ENCODE peak calls at places on chromosomes 13 and 19, in four cellular contexts. C is AG08396, H is NCI-H1930, E is glutamatergic neuron. A is an unnamed sample.

GRCh38 chr19:2542341-2543069 is 66.6 kb downstream of the GADD45B start:
- DNase-seq in C (no peak), H (no peak), E (no peak), A (no peak)

GRCh38 chr13:26307701-26308100 is 53.8 kb downstream of the CDK8 start:
- DNase-seq in H (no peak), C (no peak), E (no peak), A (no peak)

GRCh38 chr19:13843104-13843921 is 33.6 kb upstream of the NANOS3 start:
- DNase-seq in E (no peak), C (peak), H (no peak), A (no peak)

GRCh38 chr19:35109395-35110112 is 6.1 kb upstream of the FXYD3 start:
- DNase-seq in E (no peak), H (no peak), C (no peak), A (no peak)

GRCh38 chr19:49773663-49774305 is 7.0 kb downstream of the AP2A1 start:
- DNase-seq in E (no peak), C (no peak), H (no peak), A (no peak)

GRCh38 chr13:36533806-36534205 is 101.5 kb downstream of the CCNA1 start:
- DNase-seq in H (no peak), E (no peak), C (no peak), A (no peak)

GRCh38 chr13:95624020-95624419 is 20.5 kb downstream of the DZIP1 start:
- DNase-seq in C (peak), E (no peak), H (no peak), A (peak)

GRCh38 chr19:31110331-31110730 is 238.9 kb downstream of the TSHZ3 start:
- DNase-seq in H (no peak), C (peak), E (no peak), A (no peak)

GRCh38 chr19:55340144-55340783 is 588 bp downstream of the KMT5C start:
- DNase-seq in C (no peak), E (peak), H (no peak), A (no peak)

GRCh38 chr13:98171806-98172569 is 5.1 kb downstream of the RNF113B start:
- DNase-seq in H (no peak), C (peak), E (no peak), A (no peak)

GRCh38 chr19:53942001-53942786 is 20.5 kb upstream of the CACNG8 start:
- DNase-seq in E (peak), H (peak), C (peak), A (peak)

GRCh38 chr13:39224841-39225240 is 186.6 kb downstream of the NHLRC3 start:
- DNase-seq in H (no peak), E (no peak), C (no peak), A (no peak)

GRCh38 chr19:3661284-3662238 is 35.0 kb upstream of the CACTIN start:
- DNase-seq in E (no peak), H (no peak), C (no peak), A (no peak)

GRCh38 chr19:17136617-17137016 is 61.0 kb downstream of the MYO9B start:
- DNase-seq in H (no peak), E (no peak), C (no peak), A (no peak)

GRCh38 chr13:41614671-41615519 is 157.5 kb downstream of the RGCC start:
- DNase-seq in H (no peak), C (no peak), E (no peak), A (no peak)

GRCh38 chr19:13960863-13961784 is 8.8 kb downstream of the DCAF15 start:
- DNase-seq in C (no peak), H (no peak), E (no peak), A (no peak)

GRCh38 chr13:99220199-99220931 is 19.7 kb downstream of the UBAC2 start:
- DNase-seq in E (no peak), C (no peak), H (no peak), A (no peak)

GRCh38 chr13:96032717-96033116 is 20.5 kb downstream of the UGGT2 start:
- DNase-seq in C (no peak), E (no peak), H (no peak), A (no peak)

GRCh38 chr19:34229721-34230120 is 24.6 kb upstream of the GARRE1 start:
- DNase-seq in E (no peak), H (no peak), C (no peak), A (no peak)

GRCh38 chr19:10111405-10111811 is at the start of gene P2RY11:
- DNase-seq in E (no peak), H (no peak), C (no peak), A (no peak)

GRCh38 chr19:29320611-29321010 is 107.7 kb upstream of the UQCRFS1 start:
- DNase-seq in H (no peak), E (no peak), C (no peak), A (no peak)

GRCh38 chr13:108777421-108778420 is 148.3 kb downstream of the MYO16 start:
- DNase-seq in C (no peak), H (no peak), E (no peak), A (no peak)

GRCh38 chr19:41785653-41786052 is 10.7 kb upstream of the CEACAM3 start:
- DNase-seq in H (peak), E (peak), C (peak), A (peak)

GRCh38 chr19:6744381-6745288 is 5.2 kb downstream of the TRIP10 start:
- DNase-seq in E (peak), C (peak), H (no peak), A (no peak)

GRCh38 chr13:88623150-88623549 is 952.0 kb downstream of the SLITRK5 start:
- DNase-seq in C (no peak), E (no peak), H (no peak), A (no peak)

GRCh38 chr19:33404916-33405315 is 31.4 kb downstream of the CEBPG start:
- DNase-seq in E (peak), C (no peak), H (no peak), A (no peak)

GRCh38 chr19:8517551-8518442 is 3.8 kb upstream of the ZNF414 start:
- DNase-seq in C (no peak), H (no peak), E (no peak), A (no peak)

GRCh38 chr19:16627928-16628182 is 149 bp downstream of the MED26 start:
- DNase-seq in H (no peak), C (peak), E (no peak), A (no peak)

GRCh38 chr13:26950546-26950945 is 190.0 kb upstream of the GPR12 start:
- DNase-seq in C (no peak), E (no peak), H (no peak), A (no peak)